ENCODE peak calls at places on chromosomes 4 and X, in six cellular contexts. U, J, H, R, K and L are unnamed samples. For H3K4me1, the result is how much of the 10 kb centered on the place peaks cover.

GRCh38 chr4:141713771-141714445 is 77.5 kb downstream of the IL15 start:
- DNase-seq in U (no peak), J (no peak), H (no peak), K (peak), R (no peak), L (no peak)

GRCh38 chr4:137905930-137906329 is 336.2 kb downstream of the SLC7A11 start:
- DNase-seq in K (no peak), U (no peak), H (peak), R (no peak), J (no peak), L (no peak)

GRCh38 chr4:76950052-76950845 is 697 bp downstream of the SEPTIN11 start:
- DNase-seq in U (peak), K (peak), H (peak), R (peak), J (peak), L (peak)

GRCh38 chrX:44480591-44480990 is 62.1 kb downstream of the FUNDC1 start:
- DNase-seq in R (no peak), H (no peak), K (no peak), U (no peak), J (no peak), L (no peak)

GRCh38 chrX:45011131-45011530 is 138.1 kb downstream of the KDM6A start:
- DNase-seq in H (peak), R (no peak), U (no peak), K (peak), J (no peak), L (no peak)

GRCh38 chrX:118189628-118190027 is 73.0 kb upstream of the KLHL13 start:
- DNase-seq in K (no peak), J (no peak), R (no peak), U (no peak), H (no peak), L (no peak)

GRCh38 chrX:154321624-154322023 is 26.0 kb downstream of the TKTL1 start:
- DNase-seq in K (no peak), H (no peak), J (no peak), R (no peak), U (no peak), L (peak)

GRCh38 chr4:2858451-2859217 is 15.0 kb downstream of the ADD1 start:
- DNase-seq in U (no peak), K (no peak), R (no peak), H (peak), J (no peak), L (no peak)

GRCh38 chr4:16253127-16253960 is 27.1 kb upstream of the TAPT1 start:
- DNase-seq in J (no peak), U (no peak), R (no peak), H (peak), K (peak), L (no peak)

GRCh38 chr4:6112606-6113290 is 87.6 kb downstream of the JAKMIP1 start:
- DNase-seq in J (no peak), R (peak), H (no peak), U (no peak), K (no peak), L (no peak)

GRCh38 chrX:130497531-130497930 is 95.7 kb downstream of the RBMX2 start:
- DNase-seq in H (no peak), R (no peak), U (no peak), K (no peak), J (no peak), L (no peak)

GRCh38 chrX:97026406-97026805 is 142.7 kb downstream of the RPA4 start:
- DNase-seq in H (peak), R (no peak), J (no peak), U (no peak), K (no peak), L (no peak)

GRCh38 chr4:138588501-138588900 is 346.4 kb upstream of the SLC7A11 start:
- DNase-seq in H (no peak), K (no peak), J (no peak), R (no peak), U (no peak), L (no peak)

GRCh38 chr4:105057370-105058096 is 89.1 kb upstream of the TET2 start:
- DNase-seq in K (no peak), H (no peak), U (no peak), J (no peak), R (no peak), L (no peak)

GRCh38 chr4:98199247-98199646 is 56.0 kb upstream of the STPG2 start:
- DNase-seq in J (no peak), U (no peak), K (no peak), H (no peak), R (no peak), L (no peak)

GRCh38 chrX:18931972-18932371 is 51.9 kb downstream of the PHKA2 start:
- DNase-seq in H (peak), K (peak), R (no peak), U (no peak), J (no peak), L (no peak)

GRCh38 chr4:38424171-38424871 is 239.7 kb upstream of the KLF3 start:
- DNase-seq in K (no peak), U (no peak), J (peak), R (peak), H (no peak), L (no peak)

GRCh38 chr4:172950990-172951389 is 217.6 kb upstream of the GALNT7 start:
- DNase-seq in U (no peak), J (no peak), K (no peak), R (no peak), H (no peak), L (no peak)

GRCh38 chrX:21847342-21847741 is 7.9 kb downstream of the MBTPS2 start:
- DNase-seq in U (no peak), H (no peak), J (no peak), K (no peak), R (no peak), L (no peak)

GRCh38 chr4:122456228-122457106 is at the start of gene IL2:
- DNase-seq in K (no peak), H (no peak), U (no peak), J (no peak), R (no peak), L (no peak)

GRCh38 chrX:151973851-151974335 is 583 bp downstream of the GABRE start:
- DNase-seq in U (no peak), R (no peak), H (peak), K (no peak), J (peak), L (no peak)
- H3K4me3 ChIP-seq in U (peak), R (peak), H (peak), K (peak), J (peak), L (peak)

GRCh38 chr4:55553442-55553841 is 6.7 kb upstream of the CLOCK start:
- DNase-seq in J (no peak), K (no peak), U (no peak), R (peak), H (peak), L (no peak)

GRCh38 chr4:55560096-55560495 is 13.4 kb upstream of the CLOCK start:
- DNase-seq in H (no peak), K (no peak), U (no peak), J (no peak), R (no peak), L (no peak)

GRCh38 chr4:55549888-55550287 is 3.2 kb upstream of the CLOCK start:
- DNase-seq in R (no peak), U (no peak), J (no peak), K (no peak), H (peak), L (no peak)

GRCh38 chr4:55554453-55555030 is 7.8 kb upstream of the CLOCK start:
- DNase-seq in H (peak), J (no peak), R (no peak), U (no peak), K (peak), L (no peak)
- H3K4me1 ChIP-seq in H (under half), J (under half), R (under half), U (under half), K (under half), L (under half)

GRCh38 chrX:41118156-41118555 is 32.9 kb downstream of the USP9X start:
- DNase-seq in R (no peak), J (no peak), U (no peak), H (no peak), K (no peak), L (no peak)
- H3K4me3 ChIP-seq in R (no peak), J (no peak), U (no peak), H (no peak), K (no peak), L (peak)

GRCh38 chr4:112284166-112284565 is 1.5 kb downstream of the TIFA start:
- DNase-seq in K (no peak), R (no peak), U (no peak), J (no peak), H (peak), L (no peak)
- H3K4me1 ChIP-seq in K (under half), R (under half), U (under half), J (under half), H (under half), L (half or more)

GRCh38 chr4:113290666-113291065 is 241.2 kb downstream of the ANK2 start:
- DNase-seq in U (no peak), J (no peak), K (no peak), H (no peak), R (no peak), L (no peak)

GRCh38 chr4:113292371-113293042 is 243.1 kb downstream of the ANK2 start:
- DNase-seq in R (no peak), J (no peak), U (peak), K (no peak), H (no peak), L (no peak)

GRCh38 chr4:113294910-113295309 is 245.5 kb downstream of the ANK2 start:
- DNase-seq in K (no peak), H (no peak), U (no peak), R (no peak), J (no peak), L (no peak)

GRCh38 chr4:113293673-113294072 is 244.2 kb downstream of the ANK2 start:
- DNase-seq in K (no peak), J (no peak), U (no peak), H (no peak), R (no peak), L (no peak)

DNA sequence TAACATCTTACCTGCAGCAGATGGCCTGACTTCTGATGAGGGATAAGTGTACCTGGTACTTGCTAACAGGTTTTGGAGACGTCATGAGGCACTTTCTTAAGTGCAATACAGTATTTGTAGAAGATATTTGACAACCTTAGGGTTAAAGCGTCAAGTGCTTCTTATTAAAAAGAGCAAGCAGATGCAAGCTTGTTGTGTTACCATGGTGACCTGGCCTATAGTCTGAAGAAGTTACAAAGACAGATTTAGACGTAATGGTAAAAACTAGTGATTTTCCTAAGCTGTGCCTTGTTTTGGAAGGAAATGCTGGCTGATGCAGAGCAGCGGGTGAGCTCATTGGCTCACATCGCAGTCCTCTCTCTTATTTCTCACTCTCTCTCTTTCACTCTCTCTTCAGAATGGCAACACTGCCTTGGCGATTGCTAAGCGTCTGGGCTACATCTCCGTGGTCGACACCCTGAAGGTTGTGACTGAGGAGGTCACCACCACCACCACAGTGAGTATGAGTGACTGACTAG is 243.6 kb downstream of the ANK2 start:
- DNase-seq in U (no peak), R (no peak), K (no peak), J (no peak), H (peak), L (no peak)
- H3K4me3 ChIP-seq in U (peak), R (peak), K (no peak), J (no peak), H (peak), L (no peak)

DNA sequence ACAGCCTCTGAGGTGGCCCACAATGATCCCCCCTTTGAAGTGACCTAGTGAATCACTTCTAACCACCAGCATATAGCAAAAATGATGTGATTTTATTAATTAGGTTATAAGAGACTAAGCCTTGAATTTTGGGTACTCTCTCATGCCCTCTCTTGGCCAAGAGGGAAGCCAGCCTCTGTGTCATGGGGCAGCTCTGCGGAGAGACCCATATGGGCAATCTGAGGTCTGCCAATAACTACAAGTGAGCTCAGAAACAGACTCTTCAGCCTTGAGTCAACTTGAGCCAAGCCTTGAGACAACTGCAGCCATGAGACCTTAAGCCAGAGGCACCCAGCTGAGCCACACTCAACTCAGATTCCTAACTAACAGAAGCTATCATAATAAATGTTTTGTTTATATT is 45.7 kb downstream of the MANBA start:
- DNase-seq in R (no peak), K (no peak), U (no peak), H (no peak), J (no peak), L (no peak)
- H3K4me1 ChIP-seq in R (under half), K (under half), U (under half), H (under half), J (under half), L (under half)

DNA sequence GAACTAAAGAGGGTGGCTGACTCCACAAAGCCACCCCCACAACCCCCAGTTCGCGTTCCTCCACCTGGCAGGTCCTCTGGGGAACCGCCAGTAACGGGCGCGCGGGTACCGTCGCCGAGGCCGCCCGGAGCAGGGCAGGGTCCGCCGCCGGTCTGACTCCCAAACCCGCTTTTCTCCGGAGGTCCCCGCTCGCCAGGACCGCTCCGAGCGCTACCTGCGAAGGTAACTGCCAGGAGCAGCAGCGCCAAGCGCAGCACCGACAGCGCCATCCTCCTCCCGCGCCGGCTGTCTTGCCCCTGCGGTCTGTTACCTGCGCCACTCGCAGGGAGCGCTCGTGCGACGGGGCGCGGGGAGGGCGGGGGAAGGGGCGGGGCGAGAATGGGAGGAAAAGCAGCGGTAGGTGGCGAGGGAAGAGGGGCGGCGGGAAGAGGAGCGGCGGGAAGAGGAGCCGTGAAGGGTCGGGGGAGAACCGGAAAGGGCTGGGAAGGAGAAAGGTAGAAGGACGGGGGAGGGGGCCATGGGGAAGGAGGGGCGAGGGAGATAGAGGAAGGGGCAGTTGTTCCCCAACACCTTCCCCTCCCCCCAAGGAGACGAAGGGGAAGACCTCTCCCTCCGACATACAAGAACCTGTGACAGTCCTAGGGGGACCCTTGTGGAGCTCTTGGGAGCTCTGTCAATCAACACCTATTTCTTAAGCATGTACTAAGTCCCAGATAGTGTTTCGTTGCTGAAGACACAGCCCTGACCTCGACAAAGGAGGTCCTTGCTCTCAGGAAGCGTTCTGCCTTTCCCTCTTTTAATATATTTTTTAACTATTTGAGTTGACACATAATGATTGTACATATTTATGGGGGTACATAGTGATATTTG is at the start of gene SPINK2:
- DNase-seq in H (no peak), U (no peak), K (peak), R (peak), J (peak), L (peak)
- H3K4me3 ChIP-seq in H (peak), U (peak), K (peak), R (peak), J (peak), L (peak)

DNA sequence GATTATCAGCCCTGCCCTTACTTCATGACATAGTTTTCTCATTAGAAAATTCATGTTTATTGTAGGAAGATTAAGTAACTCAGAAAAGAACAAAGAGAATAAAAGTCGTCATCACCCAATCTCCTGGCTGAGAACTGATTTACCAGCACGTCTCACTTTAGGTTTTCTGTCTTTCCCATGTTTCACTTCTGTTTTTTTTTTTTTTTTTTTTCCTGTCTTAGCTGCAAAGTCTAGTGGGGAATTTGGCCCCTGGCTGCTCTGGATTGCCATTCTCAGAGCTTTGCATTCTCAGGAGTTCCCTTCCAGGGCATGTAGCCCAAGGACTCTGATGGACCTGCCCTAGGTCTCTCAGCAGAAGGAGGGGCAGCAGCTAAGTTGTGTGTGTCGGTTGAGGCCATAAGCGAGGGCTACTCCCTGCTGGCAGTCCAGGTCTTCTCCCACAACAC is 57.8 kb downstream of the TMEM131L start:
- DNase-seq in K (no peak), J (no peak), U (no peak), H (no peak), R (no peak), L (no peak)
- H3K4me1 ChIP-seq in K (under half), J (under half), U (half or more), H (under half), R (under half), L (half or more)

GRCh38 chrX:68827848-68828562 is 816 bp upstream of the EFNB1 start:
- DNase-seq in R (peak), H (peak), U (peak), K (peak), J (peak), L (peak)

GRCh38 chrX:68828740-68829593 is at the start of gene EFNB1:
- DNase-seq in H (peak), J (peak), R (peak), U (peak), K (peak), L (peak)

GRCh38 chrX:68830486-68831404 is 1.9 kb downstream of the EFNB1 start:
- DNase-seq in K (no peak), H (peak), J (peak), R (no peak), U (no peak), L (no peak)

GRCh38 chrX:68831405-68832100 is 2.7 kb downstream of the EFNB1 start:
- DNase-seq in H (peak), U (no peak), K (no peak), J (no peak), R (no peak), L (no peak)

DNA sequence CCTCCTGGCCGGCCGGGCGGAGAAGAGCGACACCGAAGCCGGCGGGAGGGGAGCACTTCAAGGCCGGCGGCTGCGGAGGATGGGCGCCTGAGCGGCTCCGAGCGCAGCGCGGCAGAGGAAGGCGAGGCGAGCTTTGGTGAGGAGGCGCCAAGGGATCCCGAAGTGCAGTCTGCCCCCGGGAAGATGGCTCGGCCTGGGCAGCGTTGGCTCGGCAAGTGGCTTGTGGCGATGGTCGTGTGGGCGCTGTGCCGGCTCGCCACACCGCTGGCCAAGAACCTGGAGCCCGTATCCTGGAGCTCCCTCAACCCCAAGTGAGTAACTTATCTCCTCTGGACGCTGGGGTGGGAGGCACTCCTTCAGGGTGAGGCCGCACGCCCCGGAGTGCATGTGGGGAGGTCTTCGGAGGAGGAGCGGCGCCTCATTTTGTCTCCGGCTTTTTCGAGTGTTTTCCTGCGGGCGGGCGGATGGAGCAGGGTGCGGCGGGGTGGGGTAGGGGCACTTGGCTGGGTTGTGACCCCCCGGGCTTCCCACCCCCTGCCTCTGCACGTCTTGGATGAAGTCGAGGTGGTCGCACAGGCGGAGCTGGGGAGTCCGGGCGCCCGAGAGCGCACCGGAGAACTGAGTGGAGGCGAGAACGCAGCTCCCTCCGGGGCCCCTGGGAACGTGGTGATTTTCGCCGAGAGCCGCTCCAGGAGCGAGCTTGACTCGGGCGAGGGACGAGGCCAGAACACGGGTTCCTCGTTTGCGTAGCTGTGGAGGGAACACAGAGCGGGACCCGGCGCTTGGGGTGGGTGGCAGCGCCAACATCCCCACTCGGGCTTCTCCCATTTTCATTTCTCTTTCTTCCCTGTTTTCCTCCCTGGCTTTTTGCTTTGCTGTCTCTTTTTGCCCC is 1.0 kb downstream of the EFNB1 start:
- DNase-seq in U (no peak), K (peak), R (no peak), J (peak), H (peak), L (no peak)
- H3K4me3 ChIP-seq in U (peak), K (peak), R (peak), J (peak), H (peak), L (peak)

GRCh38 chrX:133440081-133440796 is 24.9 kb upstream of the GPC4 start:
- DNase-seq in J (no peak), K (no peak), U (no peak), H (no peak), R (no peak), L (no peak)
- H3K4me1 ChIP-seq in J (under half), K (under half), U (under half), H (under half), R (under half), L (under half)